ENCODE peak calls at places on chromosomes 12 and 14, in four cellular contexts. W is fibroblast of lung, L is PC-9, C is K562. S is an unnamed sample.

GRCh38 chr14:100297320-100298300 is 8.6 kb downstream of the SLC25A29 start:
- DNase-seq in L (no peak), W (peak; percentile 83), C (no peak), S (no peak)

GRCh38 chr12:114404451-114405198 is 1.3 kb downstream of the TBX5 start:
- DNase-seq in W (no peak), L (no peak), C (no peak), S (no peak)

GRCh38 chr14:77872971-77873370 is 73.1 kb downstream of the ADCK1 start:
- DNase-seq in W (no peak), C (no peak), L (no peak), S (no peak)

GRCh38 chr12:58925111-58925732 is 4.9 kb upstream of the LRIG3 start:
- DNase-seq in L (no peak), C (no peak), W (peak; percentile 80), S (no peak)

GRCh38 chr12:12892670-12893290 is 1.4 kb downstream of the GPRC5A start:
- DNase-seq in C (no peak), W (no peak), L (peak; percentile 67), S (no peak)

GRCh38 chr12:21800011-21800410 is 25.5 kb upstream of the KCNJ8 start:
- DNase-seq in W (no peak), L (no peak), C (no peak), S (no peak)

GRCh38 chr12:41683023-41683422 is 461.7 kb downstream of the GXYLT1 start:
- DNase-seq in W (no peak), L (no peak), C (no peak), S (no peak)

GRCh38 chr14:101435546-101435945 is 125.7 kb upstream of the DIO3 start:
- DNase-seq in C (no peak), L (no peak), W (no peak), S (no peak)

GRCh38 chr12:27176765-27177164 is 67.3 kb upstream of the STK38L start:
- DNase-seq in L (no peak), C (no peak), W (peak; percentile 79), S (no peak)

GRCh38 chr14:83096092-83096491 is 1562.4 kb upstream of the SEL1L start:
- DNase-seq in L (no peak), W (peak; percentile 6), C (no peak), S (no peak)

GRCh38 chr12:44459569-44459968 is 416.5 kb downstream of the NELL2 start:
- DNase-seq in W (no peak), C (no peak), L (no peak), S (no peak)

GRCh38 chr12:6613776-6614512 is 6.8 kb upstream of the CHD4 start:
- DNase-seq in L (peak; percentile 97), C (peak; percentile 82), W (peak; percentile 97), S (peak; percentile 96)

GRCh38 chr12:12582895-12583303 is 20.2 kb upstream of the DUSP16 start:
- DNase-seq in C (no peak), W (peak; percentile 35), L (peak; percentile 60), S (no peak)

GRCh38 chr14:89574420-89574819 is 157.4 kb upstream of the FOXN3 start:
- DNase-seq in C (no peak), W (no peak), L (no peak), S (no peak)

GRCh38 chr12:47885012-47885501 is 19.7 kb downstream of the VDR start:
- DNase-seq in C (peak; percentile 21), W (no peak), L (no peak), S (no peak)

GRCh38 chr12:19674437-19674836 is 235.1 kb downstream of the AEBP2 start:
- DNase-seq in W (no peak), L (no peak), C (no peak), S (no peak)

GRCh38 chr12:31234955-31235867 is 90.7 kb downstream of the SINHCAF start:
- DNase-seq in L (peak; percentile 56), C (peak; percentile 53), W (peak; percentile 54), S (peak; percentile 73)

GRCh38 chr12:1920436-1920835 is 2.0 kb upstream of the CACNA2D4 start:
- DNase-seq in C (no peak), W (no peak), L (no peak), S (no peak)

GRCh38 chr14:66509874-66510273 is 1.9 kb downstream of the GPHN start:
- DNase-seq in L (no peak), W (no peak), C (no peak), S (peak; percentile 13)

GRCh38 chr12:122182887-122183587 is at the start of gene LRRC43:
- DNase-seq in C (no peak), L (peak; percentile 48), W (peak; percentile 39), S (peak; percentile 79)

GRCh38 chr14:105180598-105181528 is at the start of gene NUDT14:
- DNase-seq in W (peak; percentile 29), L (peak; percentile 80), C (peak; percentile 84), S (peak; percentile 80)

GRCh38 chr12:70908978-70909377 is 11.6 kb downstream of the PTPRR start:
- DNase-seq in L (no peak), W (no peak), C (no peak), S (no peak)

GRCh38 chr12:10102322-10102721 is 3.5 kb upstream of the CLEC1A start:
- DNase-seq in L (no peak), C (no peak), W (no peak), S (no peak)

GRCh38 chr12:64528616-64529015 is 76.7 kb downstream of the TBK1 start:
- DNase-seq in W (no peak), L (no peak), C (no peak), S (no peak)

DNA sequence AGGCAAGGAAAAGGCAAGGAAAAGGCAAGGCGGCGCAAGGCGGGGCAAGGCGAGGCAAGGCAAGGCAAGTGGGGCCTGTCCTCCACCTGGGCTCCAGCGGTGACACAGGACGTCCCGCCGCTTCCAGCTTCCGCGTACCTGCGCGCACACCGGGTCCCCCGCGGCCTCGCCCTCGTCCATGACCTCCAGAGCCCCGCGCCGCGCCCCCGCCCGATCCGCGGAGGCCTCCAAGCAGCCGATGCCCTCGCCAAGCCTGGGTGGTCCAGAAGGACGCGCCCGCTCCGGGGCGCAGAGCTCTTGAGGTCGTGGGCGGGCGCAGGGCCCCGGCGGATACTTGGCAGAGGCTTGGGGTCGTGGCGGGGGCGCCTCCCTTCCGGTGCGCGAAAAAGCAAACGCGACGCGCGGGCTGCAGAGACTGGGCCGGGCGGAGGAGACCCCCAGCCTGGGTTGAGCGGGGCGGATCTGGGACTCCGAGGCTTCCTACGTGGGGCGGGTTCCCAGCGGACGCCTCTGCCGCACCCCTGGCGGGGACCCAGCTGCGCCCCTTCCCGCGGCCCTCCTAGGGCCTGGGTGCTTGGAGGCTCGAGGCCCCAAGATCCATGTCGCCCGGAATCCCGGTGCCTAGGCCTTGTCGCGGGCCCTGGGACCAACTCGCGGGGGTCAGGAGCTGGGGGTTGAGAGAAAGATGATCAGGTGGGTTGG is 60.7 kb upstream of the EIF5 start:
- DNase-seq in L (no peak), W (no peak), C (no peak), S (no peak)
- TF ChIP-seq EZH2 in L (no peak), W (peak; percentile 31), C (no peak), S (no peak)

GRCh38 chr12:131644481-131644880 is 66.4 kb upstream of the SFSWAP start:
- DNase-seq in W (no peak), C (no peak), L (no peak), S (no peak)
- H3K27me3 ChIP-seq in W (no peaks in the 10 kb centered on the region), C (peaks cover 3% of the 10 kb centered on the region), L (peaks cover 52% of the 10 kb centered on the region), S (no peaks in the 10 kb centered on the region)

GRCh38 chr14:59262717-59263469 is 74.4 kb downstream of the DAAM1 start:
- DNase-seq in C (no peak), L (no peak), W (no peak), S (no peak)
- TF ChIP-seq CTCF in C (peak; percentile 12), L (no peak), W (no peak), S (peak; percentile 31)

GRCh38 chr12:4809449-4810218 is 89.4 kb downstream of the GALNT8 start:
- DNase-seq in W (peak; percentile 26), L (no peak), C (no peak), S (peak; percentile 66)
- TF ChIP-seq EZH2 in W (peak; percentile 56), L (no peak), C (no peak), S (peak; percentile 82)

DNA sequence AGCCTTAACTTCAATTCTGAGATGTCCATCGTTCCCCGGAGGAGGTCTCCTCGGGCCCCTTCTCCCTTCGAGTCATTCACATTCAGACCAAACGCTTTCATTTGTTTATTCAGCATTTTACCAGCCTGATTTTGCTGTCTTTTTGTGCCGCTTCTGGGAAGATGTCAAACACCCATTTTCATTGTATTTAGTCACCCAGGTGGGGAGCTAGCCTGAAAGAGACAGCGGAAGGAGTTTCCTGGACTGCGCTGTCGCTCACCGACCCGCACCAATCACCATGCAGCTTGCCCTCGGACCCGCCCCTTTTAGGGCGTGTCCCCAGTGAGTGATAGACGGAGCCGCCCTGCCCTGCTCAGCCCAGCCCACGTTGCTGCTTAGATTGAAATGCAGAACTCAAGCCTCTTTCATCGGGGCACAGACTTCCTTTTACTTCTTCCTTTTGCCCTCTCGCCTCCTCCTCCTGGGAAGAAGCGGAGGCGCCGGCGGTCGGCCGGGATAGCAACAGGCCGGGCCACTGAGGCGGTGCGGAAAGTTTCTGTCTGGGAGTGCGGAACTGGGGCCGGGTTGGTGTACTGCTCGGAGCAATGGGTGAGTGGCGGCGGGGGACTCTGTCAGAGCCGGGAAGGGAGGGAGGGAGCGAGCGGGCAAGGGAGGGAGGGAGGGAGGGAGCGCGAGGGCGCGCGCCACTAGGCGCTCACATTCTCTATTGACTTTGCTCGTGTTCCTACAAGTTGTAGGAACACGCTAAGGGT is at the start of gene PAX9:
- DNase-seq in C (peak; percentile 92), W (peak; percentile 67), L (peak; percentile 89), S (peak; percentile 97)
- H3K27me3 ChIP-seq in C (no peaks in the 10 kb centered on the region), W (peaks cover 91% of the 10 kb centered on the region), L (no peaks in the 10 kb centered on the region), S (peaks cover 100% of the 10 kb centered on the region)

GRCh38 chr14:39582028-39582654 is 149.9 kb upstream of the FBXO33 start:
- DNase-seq in L (no peak), W (no peak), C (no peak), S (no peak)

GRCh38 chr14:39581474-39581873 is 149.2 kb upstream of the FBXO33 start:
- DNase-seq in L (no peak), W (no peak), C (no peak), S (no peak)

GRCh38 chr14:39576726-39577125 is 144.5 kb upstream of the FBXO33 start:
- DNase-seq in L (no peak), C (no peak), W (peak; percentile 76), S (no peak)

GRCh38 chr14:39576258-39576657 is 144.0 kb upstream of the FBXO33 start:
- DNase-seq in L (no peak), C (no peak), W (no peak), S (no peak)
- TF ChIP-seq CTCF in L (no peak), C (no peak), W (no peak), S (peak; percentile 31)

GRCh38 chr14:60651936-60652673 is 2.8 kb upstream of the SIX1 start:
- DNase-seq in C (no peak), L (no peak), W (no peak), S (peak; percentile 60)
- TF ChIP-seq EZH2 in C (no peak), L (no peak), W (peak; percentile 99), S (peak; percentile 93)

GRCh38 chr12:48980953-48981756 is 3.0 kb downstream of the WNT1 start:
- DNase-seq in W (no peak), C (peak; percentile 43), L (no peak), S (peak; percentile 69)
- H3K27me3 ChIP-seq in W (peaks cover 82% of the 10 kb centered on the region), C (peaks cover 46% of the 10 kb centered on the region), L (peaks cover 55% of the 10 kb centered on the region), S (peaks cover 100% of the 10 kb centered on the region)

S was measured in neural progenitor cell.